ENCODE peak calls at places on chromosomes 6 and 20, in six cellular contexts. V, D, Y, I, O and T are unnamed samples.

GRCh38 chr20:35626386-35627001 is 10.9 kb downstream of the SPAG4 start:
- DNase-seq in V (no peak), D (no peak), Y (no peak), I (no peak), O (no peak), T (no peak)

GRCh38 chr6:164124986-164125385 is 710.5 kb downstream of the QKI start:
- DNase-seq in V (no peak), D (no peak), Y (no peak), I (peak), O (no peak), T (no peak)

GRCh38 chr6:31558631-31559500 is 11.5 kb downstream of the NFKBIL1 start:
- DNase-seq in V (no peak), D (no peak), Y (peak), I (no peak), O (no peak), T (peak)

GRCh38 chr6:146339716-146340115 is 203.9 kb upstream of the RAB32 start:
- DNase-seq in V (peak), D (no peak), Y (no peak), I (peak), O (no peak), T (no peak)

GRCh38 chr6:148328876-148329567 is 13.6 kb upstream of the SASH1 start:
- DNase-seq in V (no peak), D (no peak), Y (no peak), I (no peak), O (no peak), T (no peak)

GRCh38 chr6:84769247-84769646 is 4.8 kb upstream of the TBX18 start:
- DNase-seq in V (no peak), D (no peak), Y (no peak), I (no peak), O (no peak), T (no peak)

GRCh38 chr6:38113810-38114577 is 294.5 kb downstream of the ZFAND3 start:
- DNase-seq in V (no peak), D (no peak), Y (no peak), I (no peak), O (no peak), T (no peak)

GRCh38 chr6:9978480-9978879 is 436.4 kb downstream of the TFAP2A start:
- DNase-seq in V (no peak), D (no peak), Y (no peak), I (no peak), O (no peak), T (no peak)

GRCh38 chr20:24698189-24698588 is 228.8 kb downstream of the SYNDIG1 start:
- DNase-seq in V (no peak), D (no peak), Y (no peak), I (no peak), O (no peak), T (no peak)

GRCh38 chr6:130034815-130035146 is 16.4 kb downstream of the L3MBTL3 start:
- DNase-seq in V (no peak), D (no peak), Y (no peak), I (no peak), O (no peak), T (no peak)

GRCh38 chr20:25301357-25301920 is 53.6 kb downstream of the PYGB start:
- DNase-seq in V (no peak), D (no peak), Y (no peak), I (no peak), O (no peak), T (peak)

GRCh38 chr20:856361-856775 is 22.9 kb downstream of the FAM110A start:
- DNase-seq in V (no peak), D (no peak), Y (no peak), I (peak), O (no peak), T (no peak)

GRCh38 chr6:117685359-117685758 is 10.1 kb downstream of the NUS1 start:
- DNase-seq in V (no peak), D (no peak), Y (no peak), I (no peak), O (no peak), T (no peak)

GRCh38 chr6:15755555-15755954 is 92.7 kb upstream of the DTNBP1 start:
- DNase-seq in V (no peak), D (no peak), Y (no peak), I (no peak), O (no peak), T (no peak)

GRCh38 chr6:20402181-20403079 is 751 bp downstream of the E2F3 start:
- DNase-seq in V (peak), D (no peak), Y (peak), I (peak), O (peak), T (peak)

GRCh38 chr20:45014671-45015415 is 48.5 kb downstream of the STK4 start:
- DNase-seq in V (peak), D (no peak), Y (no peak), I (peak), O (no peak), T (no peak)

GRCh38 chr6:157877149-157877548 is 54.1 kb downstream of the SNX9 start:
- DNase-seq in V (no peak), D (no peak), Y (no peak), I (no peak), O (no peak), T (no peak)

GRCh38 chr20:47173596-47174216 is 182.8 kb downstream of the ZMYND8 start:
- DNase-seq in V (no peak), D (no peak), Y (no peak), I (no peak), O (no peak), T (no peak)

GRCh38 chr20:34529742-34530141 is 13.5 kb downstream of the DYNLRB1 start:
- DNase-seq in V (no peak), D (no peak), Y (no peak), I (no peak), O (no peak), T (no peak)

GRCh38 chr20:63176035-63176434 is 39.9 kb downstream of the YTHDF1 start:
- DNase-seq in V (peak), D (no peak), Y (no peak), I (no peak), O (no peak), T (no peak)

GRCh38 chr20:58841539-58842264 is 9.0 kb downstream of the GNAS-AS1 start:
- DNase-seq in V (no peak), D (no peak), Y (no peak), I (no peak), O (no peak), T (no peak)

GRCh38 chr20:58839474-58839874 is 11.2 kb downstream of the GNAS-AS1 start:
- DNase-seq in V (peak), D (no peak), Y (no peak), I (peak), O (no peak), T (peak)

GRCh38 chr20:58842276-58842675 is 8.4 kb downstream of the GNAS-AS1 start:
- DNase-seq in V (no peak), D (no peak), Y (no peak), I (no peak), O (no peak), T (no peak)

GRCh38 chr20:58839991-58840747 is 10.5 kb downstream of the GNAS-AS1 start:
- DNase-seq in V (no peak), D (no peak), Y (no peak), I (no peak), O (no peak), T (no peak)

DNA sequence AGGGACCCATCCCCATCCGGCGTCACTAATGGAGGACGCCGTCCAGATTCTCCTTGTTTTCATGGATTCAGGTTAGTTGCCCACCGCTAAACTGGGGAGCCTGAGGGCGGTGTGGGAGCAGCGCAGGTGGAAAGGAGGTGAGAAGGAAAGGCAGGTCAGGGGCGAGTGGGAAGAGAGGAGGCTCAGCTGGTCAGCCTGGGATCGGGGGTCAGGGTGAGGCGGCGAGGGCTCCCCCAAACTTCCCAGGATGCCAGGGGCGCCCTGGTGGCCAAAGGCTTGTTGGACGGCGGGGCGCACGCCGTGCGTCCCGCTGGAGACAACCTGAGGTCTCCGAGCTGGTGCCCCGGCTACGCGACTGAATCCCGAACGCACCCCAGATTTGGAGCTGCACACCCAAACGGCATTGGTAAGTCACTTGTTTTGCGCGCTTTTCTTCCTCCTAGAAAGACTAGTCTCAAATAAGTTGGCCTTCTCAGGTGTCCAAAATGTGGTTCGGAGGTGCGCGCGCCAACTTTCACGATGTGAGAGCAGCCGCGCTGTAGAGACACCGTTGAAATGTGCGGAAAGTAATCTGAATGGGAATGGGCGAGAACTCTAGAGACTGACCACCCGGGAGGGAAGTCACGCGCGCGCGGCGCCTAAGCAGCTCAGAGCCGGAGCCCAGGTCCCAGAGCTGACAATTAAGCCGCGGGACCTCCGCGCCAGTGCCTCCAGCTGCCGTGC is 9.7 kb downstream of the GNAS-AS1 start:
- DNase-seq in V (no peak), D (no peak), Y (no peak), I (no peak), O (no peak), T (no peak)
- H3K4me3 ChIP-seq in V (no peak), D (no peak), Y (no peak), I (no peak), O (no peak), T (no peak)

DNA sequence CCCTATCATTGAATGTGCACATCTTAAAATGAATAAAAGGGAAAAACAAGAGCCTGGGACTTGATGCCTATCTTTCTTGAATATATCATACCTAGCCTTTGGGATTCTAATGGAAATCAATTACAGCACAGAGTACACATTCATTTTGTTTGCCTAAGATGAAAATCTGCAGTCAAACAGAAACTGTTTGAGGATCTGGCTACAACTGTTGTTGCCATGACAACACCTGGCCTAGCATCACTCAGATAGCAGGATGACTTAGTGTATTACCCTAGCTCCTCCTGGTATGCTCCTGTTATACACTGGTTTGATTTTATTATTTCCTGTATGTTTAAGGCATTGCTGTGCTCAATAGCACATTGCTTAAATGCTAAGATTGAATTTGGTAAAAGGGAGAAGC is 71.5 kb upstream of the LAMP5 start:
- DNase-seq in V (peak), D (no peak), Y (no peak), I (peak), O (no peak), T (no peak)
- H3K4me3 ChIP-seq in V (no peak), D (no peak), Y (no peak), I (no peak), O (no peak), T (no peak)

DNA sequence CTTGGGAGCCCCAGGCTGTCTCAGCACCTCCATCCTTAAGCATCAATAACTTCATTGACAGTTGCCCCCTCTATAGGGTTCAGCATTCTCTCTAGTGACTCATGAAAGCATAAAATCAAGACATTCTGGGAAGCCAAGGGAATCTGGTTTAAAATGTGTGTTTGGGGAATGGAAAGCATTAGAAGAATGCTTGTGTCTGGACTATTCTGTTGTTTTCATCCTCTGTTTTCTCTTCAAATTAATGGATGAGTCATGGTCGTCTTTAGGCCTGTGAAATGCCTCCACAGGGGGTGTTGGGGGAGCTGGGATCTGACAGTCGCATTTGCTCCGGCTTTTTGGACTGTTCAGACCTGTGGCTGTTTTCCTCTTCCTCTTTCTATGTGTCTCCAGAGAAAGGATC is 279.7 kb downstream of the CDC5L start:
- DNase-seq in V (no peak), D (no peak), Y (no peak), I (peak), O (no peak), T (no peak)
- H3K4me3 ChIP-seq in V (no peak), D (no peak), Y (no peak), I (no peak), O (no peak), T (no peak)

GRCh38 chr6:3228791-3229565 is 1.5 kb upstream of the TUBB2B start:
- DNase-seq in V (peak), D (no peak), Y (no peak), I (no peak), O (peak), T (no peak)

GRCh38 chr6:3226422-3227362 is 761 bp downstream of the TUBB2B start:
- DNase-seq in V (peak), D (no peak), Y (peak), I (no peak), O (peak), T (no peak)

GRCh38 chr6:3227363-3228045 is at the start of gene TUBB2B:
- DNase-seq in V (peak), D (no peak), Y (peak), I (no peak), O (peak), T (peak)

GRCh38 chr6:3229566-3230274 is 2.3 kb upstream of the TUBB2B start:
- DNase-seq in V (peak), D (no peak), Y (no peak), I (no peak), O (no peak), T (peak)

DNA sequence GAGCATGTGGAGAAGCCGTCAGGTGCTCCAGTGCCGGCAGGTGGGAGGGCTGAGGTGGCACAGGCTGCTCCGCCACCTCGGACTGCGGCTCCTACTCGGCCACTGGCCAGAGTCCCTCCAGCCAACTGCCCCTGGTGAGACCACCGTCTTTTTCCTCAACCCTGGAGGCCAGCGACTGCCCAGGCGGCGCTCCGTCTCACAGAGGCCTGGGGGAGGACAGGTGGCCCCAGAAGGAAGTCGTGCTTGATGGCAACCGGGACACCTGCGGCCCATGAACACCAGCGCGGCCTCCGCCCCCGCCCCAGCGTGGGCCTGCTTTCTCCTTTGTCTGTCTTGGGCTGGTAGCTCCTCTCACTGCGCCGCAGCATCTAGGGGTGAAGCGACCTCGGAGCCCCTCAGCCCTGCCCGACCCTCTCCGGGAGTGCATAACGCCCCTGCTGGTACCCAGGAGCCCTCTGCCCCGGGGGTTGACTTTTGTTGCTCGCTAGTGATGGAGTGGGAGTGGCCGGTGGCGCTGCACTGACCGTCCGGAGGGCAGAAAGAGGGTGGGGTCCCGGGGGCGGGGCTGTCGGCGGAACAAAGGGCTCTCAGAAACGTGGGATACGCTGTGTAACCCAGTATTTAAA is 706 bp upstream of the TUBB2B start:
- DNase-seq in V (peak), D (no peak), Y (no peak), I (no peak), O (peak), T (peak)
- H3K4me3 ChIP-seq in V (peak), D (peak), Y (peak), I (peak), O (peak), T (peak)

GRCh38 chr20:57048027-57048869 is 218.2 kb downstream of the BMP7 start:
- DNase-seq in V (peak), D (no peak), Y (no peak), I (peak), O (no peak), T (peak)
- H3K4me3 ChIP-seq in V (no peak), D (no peak), Y (no peak), I (no peak), O (no peak), T (no peak)

GRCh38 chr6:107786709-107787588 is 37.2 kb downstream of the SCML4 start:
- DNase-seq in V (no peak), D (no peak), Y (peak), I (no peak), O (no peak), T (no peak)

GRCh38 chr6:107789361-107789760 is 34.8 kb downstream of the SCML4 start:
- DNase-seq in V (no peak), D (no peak), Y (no peak), I (no peak), O (no peak), T (no peak)

GRCh38 chr6:107786179-107786578 is 37.9 kb downstream of the SCML4 start:
- DNase-seq in V (no peak), D (no peak), Y (no peak), I (no peak), O (no peak), T (no peak)

GRCh38 chr6:107784669-107785068 is 39.4 kb downstream of the SCML4 start:
- DNase-seq in V (no peak), D (no peak), Y (no peak), I (no peak), O (no peak), T (no peak)

DNA sequence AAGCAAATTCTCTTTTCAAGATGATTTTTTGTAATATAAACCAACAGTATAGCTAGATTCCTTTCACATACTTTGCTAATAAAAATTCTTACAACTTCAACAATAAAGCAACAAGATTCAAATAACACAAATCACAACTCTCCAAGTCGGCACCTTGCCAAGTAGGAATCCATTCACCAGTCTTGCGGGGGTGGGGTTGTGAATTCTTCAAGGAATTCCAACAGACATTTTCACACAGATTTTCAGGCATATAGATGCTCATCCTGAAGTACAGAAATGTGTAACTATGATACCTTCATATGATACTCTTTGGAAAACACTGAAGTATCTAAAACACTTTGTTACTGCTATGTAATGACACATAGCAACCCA is 36.5 kb downstream of the SCML4 start:
- DNase-seq in V (no peak), D (no peak), Y (no peak), I (no peak), O (no peak), T (no peak)
- H3K4me3 ChIP-seq in V (no peak), D (peak), Y (no peak), I (no peak), O (no peak), T (no peak)

GRCh38 chr6:54516331-54516730 is 208.1 kb downstream of the TINAG start:
- DNase-seq in V (no peak), D (no peak), Y (no peak), I (peak), O (no peak), T (no peak)

GRCh38 chr6:54515013-54515412 is 206.8 kb downstream of the TINAG start:
- DNase-seq in V (no peak), D (no peak), Y (no peak), I (peak), O (no peak), T (no peak)

GRCh38 chr6:54519161-54519560 is 210.9 kb downstream of the TINAG start:
- DNase-seq in V (no peak), D (no peak), Y (no peak), I (no peak), O (no peak), T (no peak)

GRCh38 chr6:54515713-54516112 is 207.5 kb downstream of the TINAG start:
- DNase-seq in V (no peak), D (no peak), Y (no peak), I (peak), O (no peak), T (no peak)
- H3K4me3 ChIP-seq in V (no peak), D (no peak), Y (no peak), I (no peak), O (no peak), T (no peak)

GRCh38 chr20:38164069-38164468 is 1.0 kb downstream of the TGM2 start:
- DNase-seq in V (no peak), D (no peak), Y (no peak), I (no peak), O (no peak), T (peak)

GRCh38 chr20:38164624-38165088 is 414 bp downstream of the TGM2 start:
- DNase-seq in V (no peak), D (no peak), Y (no peak), I (no peak), O (peak), T (peak)

GRCh38 chr20:38165966-38166706 is 1.1 kb upstream of the TGM2 start:
- DNase-seq in V (no peak), D (no peak), Y (no peak), I (no peak), O (no peak), T (no peak)

GRCh38 chr20:38166707-38167233 is 1.7 kb upstream of the TGM2 start:
- DNase-seq in V (no peak), D (no peak), Y (no peak), I (no peak), O (no peak), T (no peak)

DNA sequence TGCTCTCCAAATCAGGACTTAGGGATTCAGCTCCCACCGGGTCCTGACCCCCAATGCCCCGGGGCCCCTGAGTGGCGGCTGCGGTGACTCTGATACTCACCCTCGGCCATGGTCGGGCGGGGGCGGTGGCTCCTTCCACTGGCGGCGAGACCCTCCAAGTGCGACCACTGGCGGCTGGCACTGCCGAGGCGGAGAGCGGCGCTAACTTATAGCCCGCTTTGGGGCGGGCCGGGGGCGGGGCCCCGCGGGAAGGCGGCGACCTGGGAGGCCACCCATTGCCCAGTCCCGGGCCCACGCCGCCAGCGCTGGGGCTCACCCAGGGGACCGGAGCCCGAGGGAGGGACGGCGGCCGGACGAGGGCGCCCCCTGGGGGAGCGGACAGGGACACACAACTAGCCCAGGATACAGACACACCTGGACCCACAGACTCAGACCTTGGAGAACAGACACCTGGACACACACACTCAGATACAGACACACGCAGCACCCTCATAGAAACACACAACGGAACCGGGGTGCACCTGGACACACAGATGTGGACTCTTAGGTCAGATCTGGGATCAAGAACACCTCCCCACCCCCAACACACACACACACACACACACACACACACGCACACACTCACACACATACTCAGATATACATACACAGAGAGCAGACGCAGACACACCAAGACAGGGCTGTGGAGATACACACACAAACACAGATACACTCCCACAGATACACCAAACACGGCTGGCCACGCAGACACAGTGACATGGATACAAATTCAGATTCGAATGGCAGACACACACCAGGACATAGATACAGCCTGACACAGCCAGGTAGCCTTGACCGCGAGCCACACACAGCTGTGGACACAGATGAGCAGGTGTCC is at the start of gene TGM2:
- DNase-seq in V (peak), D (no peak), Y (peak), I (peak), O (peak), T (peak)
- H3K4me3 ChIP-seq in V (peak), D (peak), Y (peak), I (peak), O (peak), T (peak)